ENCODE peak calls at places on chromosomes 7 and 10, in four cellular contexts. K, L, Q and W are unnamed samples.

GRCh38 chr10:60288291-60288690 is 101.4 kb downstream of the ANK3 start:
- DNase-seq in K (no peak), L (no peak), Q (peak), W (no peak)

GRCh38 chr10:68231106-68231901 is 609 bp downstream of the ATOH7 start:
- DNase-seq in K (peak), L (peak), Q (peak), W (peak)

GRCh38 chr7:1113548-1113885 is 25.6 kb downstream of the GPER1 start:
- DNase-seq in K (no peak), L (no peak), Q (no peak), W (no peak)

GRCh38 chr10:16646474-16647059 is 124.9 kb upstream of the C1QL3 start:
- DNase-seq in K (no peak), L (peak), Q (peak), W (peak)

GRCh38 chr10:77873558-77874380 is 52.8 kb downstream of the DLG5 start:
- DNase-seq in K (peak), L (peak), Q (peak), W (no peak)

GRCh38 chr10:132246296-132246695 is 59.5 kb downstream of the DPYSL4 start:
- DNase-seq in K (no peak), L (no peak), Q (no peak), W (no peak)

GRCh38 chr7:25314729-25315267 is 86.5 kb upstream of the NPVF start:
- DNase-seq in K (no peak), L (no peak), Q (peak), W (no peak)

GRCh38 chr7:142859829-142860228 is 5.0 kb downstream of the EPHB6 start:
- DNase-seq in K (no peak), L (peak), Q (peak), W (peak)

GRCh38 chr10:71857934-71858890 is 7.2 kb upstream of the PSAP start:
- DNase-seq in K (no peak), L (no peak), Q (no peak), W (no peak)

GRCh38 chr7:135877799-135878198 is 99.4 kb downstream of the MTPN start:
- DNase-seq in K (no peak), L (peak), Q (peak), W (peak)

GRCh38 chr7:132234751-132235150 is 341.5 kb downstream of the PLXNA4 start:
- DNase-seq in K (no peak), L (peak), Q (peak), W (no peak)

GRCh38 chr7:27156508-27156898 is at the start of gene HOXA7:
- DNase-seq in K (no peak), L (no peak), Q (no peak), W (peak)

GRCh38 chr10:98748298-98748697 is 301.6 kb upstream of the HPS1 start:
- DNase-seq in K (no peak), L (no peak), Q (peak), W (peak)

GRCh38 chr7:111638048-111638447 is 75.8 kb upstream of the IMMP2L start:
- DNase-seq in K (no peak), L (no peak), Q (peak), W (peak)

GRCh38 chr7:16915405-16915804 is 33.6 kb upstream of the AGR3 start:
- DNase-seq in K (no peak), L (peak), Q (peak), W (peak)

GRCh38 chr7:83876593-83876992 is 227.7 kb upstream of the SEMA3E start:
- DNase-seq in K (no peak), L (peak), Q (peak), W (peak)

GRCh38 chr10:114714281-114714741 is 56.2 kb upstream of the ABLIM1 start:
- DNase-seq in K (no peak), L (peak), Q (peak), W (peak)

GRCh38 chr10:27190508-27190907 is 35.4 kb downstream of the MASTL start:
- DNase-seq in K (no peak), L (no peak), Q (no peak), W (no peak)